ENCODE peak calls at places on chromosomes 13 and 19, in seven cellular contexts. One of them, this sample, is unnamed.

GRCh38 chr19:49530708-49531107 is 2.9 kb downstream of the RCN3 start:
- DNase-seq in tibial nerve: no peak
- DNase-seq in NCI-H2107: no peak
- DNase-seq in WERI-Rb-1: no peak
- DNase-seq in MCF 10A: no peak
- DNase-seq in heart right ventricle: no peak
- DNase-seq in hepatocyte: no peak
- DNase-seq in this sample: no peak

GRCh38 chr19:17784201-17785008 is 10.5 kb upstream of the B3GNT3 start:
- DNase-seq in tibial nerve: peak
- DNase-seq in NCI-H2107: peak
- DNase-seq in WERI-Rb-1: peak
- DNase-seq in MCF 10A: peak
- DNase-seq in heart right ventricle: peak
- DNase-seq in hepatocyte: peak
- DNase-seq in this sample: peak

GRCh38 chr13:26996965-26997752 is 174.5 kb downstream of the USP12 start:
- DNase-seq in tibial nerve: no peak
- DNase-seq in NCI-H2107: no peak
- DNase-seq in WERI-Rb-1: no peak
- DNase-seq in MCF 10A: no peak
- DNase-seq in heart right ventricle: peak
- DNase-seq in hepatocyte: no peak
- DNase-seq in this sample: peak

GRCh38 chr13:76816394-76816793 is 69.8 kb downstream of the KCTD12 start:
- DNase-seq in tibial nerve: no peak
- DNase-seq in NCI-H2107: no peak
- DNase-seq in WERI-Rb-1: no peak
- DNase-seq in MCF 10A: peak
- DNase-seq in heart right ventricle: no peak
- DNase-seq in hepatocyte: no peak
- DNase-seq in this sample: no peak

GRCh38 chr19:47228937-47229673 is 1.9 kb downstream of the BBC3 start:
- DNase-seq in tibial nerve: peak
- DNase-seq in NCI-H2107: no peak
- DNase-seq in WERI-Rb-1: no peak
- DNase-seq in MCF 10A: peak
- DNase-seq in heart right ventricle: no peak
- DNase-seq in hepatocyte: peak
- DNase-seq in this sample: peak

GRCh38 chr13:97212540-97213146 is 9.5 kb upstream of the MBNL2 start:
- DNase-seq in tibial nerve: no peak
- DNase-seq in NCI-H2107: no peak
- DNase-seq in WERI-Rb-1: peak
- DNase-seq in MCF 10A: peak
- DNase-seq in heart right ventricle: no peak
- DNase-seq in hepatocyte: peak
- DNase-seq in this sample: peak

GRCh38 chr19:17074628-17075034 is 621 bp downstream of the HAUS8 start:
- DNase-seq in tibial nerve: no peak
- DNase-seq in NCI-H2107: no peak
- DNase-seq in WERI-Rb-1: no peak
- DNase-seq in MCF 10A: no peak
- DNase-seq in heart right ventricle: no peak
- DNase-seq in hepatocyte: no peak
- DNase-seq in this sample: no peak

GRCh38 chr13:113654175-113654560 is 3.8 kb downstream of the ATP4B start:
- DNase-seq in tibial nerve: no peak
- DNase-seq in NCI-H2107: no peak
- DNase-seq in WERI-Rb-1: no peak
- DNase-seq in MCF 10A: no peak
- DNase-seq in heart right ventricle: no peak
- DNase-seq in hepatocyte: no peak
- DNase-seq in this sample: no peak

GRCh38 chr19:10975374-10976036 is 14.7 kb downstream of the SMARCA4 start:
- DNase-seq in tibial nerve: peak
- DNase-seq in NCI-H2107: no peak
- DNase-seq in WERI-Rb-1: no peak
- DNase-seq in MCF 10A: no peak
- DNase-seq in heart right ventricle: peak
- DNase-seq in hepatocyte: peak
- DNase-seq in this sample: peak

GRCh38 chr13:98171806-98172569 is 5.1 kb downstream of the RNF113B start:
- DNase-seq in tibial nerve: peak
- DNase-seq in NCI-H2107: no peak
- DNase-seq in WERI-Rb-1: no peak
- DNase-seq in MCF 10A: no peak
- DNase-seq in heart right ventricle: peak
- DNase-seq in hepatocyte: no peak
- DNase-seq in this sample: peak

GRCh38 chr13:74134777-74135305 is 637 bp upstream of the KLF12 start:
- DNase-seq in tibial nerve: no peak
- DNase-seq in NCI-H2107: peak
- DNase-seq in WERI-Rb-1: peak
- DNase-seq in MCF 10A: peak
- DNase-seq in heart right ventricle: peak
- DNase-seq in hepatocyte: peak
- DNase-seq in this sample: peak

GRCh38 chr19:54369082-54369691 is 4.5 kb upstream of the LAIR1 start:
- DNase-seq in tibial nerve: no peak
- DNase-seq in NCI-H2107: no peak
- DNase-seq in WERI-Rb-1: no peak
- DNase-seq in MCF 10A: no peak
- DNase-seq in heart right ventricle: no peak
- DNase-seq in hepatocyte: no peak
- DNase-seq in this sample: no peak

GRCh38 chr19:5895409-5895808 is 8.2 kb downstream of the NDUFA11 start:
- DNase-seq in tibial nerve: no peak
- DNase-seq in NCI-H2107: no peak
- DNase-seq in WERI-Rb-1: no peak
- DNase-seq in MCF 10A: no peak
- DNase-seq in heart right ventricle: no peak
- DNase-seq in hepatocyte: no peak
- DNase-seq in this sample: no peak

GRCh38 chr13:44272692-44273091 is 100.9 kb upstream of the SERP2 start:
- DNase-seq in tibial nerve: no peak
- DNase-seq in NCI-H2107: no peak
- DNase-seq in WERI-Rb-1: no peak
- DNase-seq in MCF 10A: no peak
- DNase-seq in heart right ventricle: no peak
- DNase-seq in hepatocyte: no peak
- DNase-seq in this sample: no peak

GRCh38 chr13:21078501-21078900 is 17.1 kb upstream of the LATS2 start:
- DNase-seq in tibial nerve: no peak
- DNase-seq in NCI-H2107: no peak
- DNase-seq in WERI-Rb-1: no peak
- DNase-seq in MCF 10A: no peak
- DNase-seq in heart right ventricle: no peak
- DNase-seq in hepatocyte: no peak
- DNase-seq in this sample: no peak

GRCh38 chr19:10219678-10220077 is 11.5 kb downstream of the S1PR2 start:
- DNase-seq in tibial nerve: no peak
- DNase-seq in NCI-H2107: peak
- DNase-seq in WERI-Rb-1: no peak
- DNase-seq in MCF 10A: peak
- DNase-seq in heart right ventricle: no peak
- DNase-seq in hepatocyte: peak
- DNase-seq in this sample: no peak

GRCh38 chr13:64453831-64454230 is 2776.3 kb downstream of the PCDH9 start:
- DNase-seq in tibial nerve: no peak
- DNase-seq in NCI-H2107: no peak
- DNase-seq in WERI-Rb-1: no peak
- DNase-seq in MCF 10A: no peak
- DNase-seq in heart right ventricle: no peak
- DNase-seq in hepatocyte: no peak
- DNase-seq in this sample: no peak

GRCh38 chr19:58519087-58519354 is 589 bp downstream of the ZBTB45 start:
- DNase-seq in tibial nerve: peak
- DNase-seq in NCI-H2107: peak
- DNase-seq in WERI-Rb-1: peak
- DNase-seq in MCF 10A: peak
- DNase-seq in heart right ventricle: peak
- DNase-seq in hepatocyte: peak
- DNase-seq in this sample: peak

GRCh38 chr13:110525328-110526319 is 35.9 kb downstream of the RAB20 start:
- DNase-seq in tibial nerve: no peak
- DNase-seq in NCI-H2107: peak
- DNase-seq in WERI-Rb-1: no peak
- DNase-seq in MCF 10A: no peak
- DNase-seq in heart right ventricle: peak
- DNase-seq in hepatocyte: no peak
- DNase-seq in this sample: no peak

GRCh38 chr19:38657633-38658222 is 10.3 kb downstream of the ACTN4 start:
- DNase-seq in tibial nerve: no peak
- DNase-seq in NCI-H2107: no peak
- DNase-seq in WERI-Rb-1: no peak
- DNase-seq in MCF 10A: peak
- DNase-seq in heart right ventricle: no peak
- DNase-seq in hepatocyte: peak
- DNase-seq in this sample: no peak

GRCh38 chr19:41563847-41564514 is 12.0 kb upstream of the CEACAM21 start:
- DNase-seq in tibial nerve: no peak
- DNase-seq in NCI-H2107: no peak
- DNase-seq in WERI-Rb-1: no peak
- DNase-seq in MCF 10A: peak
- DNase-seq in heart right ventricle: no peak
- DNase-seq in hepatocyte: no peak
- DNase-seq in this sample: no peak

GRCh38 chr13:26112843-26113242 is 61.0 kb upstream of the SHISA2 start:
- DNase-seq in tibial nerve: no peak
- DNase-seq in NCI-H2107: no peak
- DNase-seq in WERI-Rb-1: no peak
- DNase-seq in MCF 10A: peak
- DNase-seq in heart right ventricle: no peak
- DNase-seq in hepatocyte: no peak
- DNase-seq in this sample: no peak

GRCh38 chr13:42649761-42650289 is 75.9 kb downstream of the TNFSF11 start:
- DNase-seq in tibial nerve: no peak
- DNase-seq in NCI-H2107: no peak
- DNase-seq in WERI-Rb-1: no peak
- DNase-seq in MCF 10A: no peak
- DNase-seq in heart right ventricle: no peak
- DNase-seq in hepatocyte: peak
- DNase-seq in this sample: no peak

GRCh38 chr19:13018037-13018914 is 23.0 kb downstream of the NFIX start:
- DNase-seq in tibial nerve: peak
- DNase-seq in NCI-H2107: no peak
- DNase-seq in WERI-Rb-1: no peak
- DNase-seq in MCF 10A: no peak
- DNase-seq in heart right ventricle: peak
- DNase-seq in hepatocyte: no peak
- DNase-seq in this sample: peak

This sample was measured in hepatic stellate cell.